ENCODE peak calls at places on chromosomes 6 and 20, in seven cellular contexts. L is midbrain, V is chondrocyte, Y is left ventricle myocardium superior, K is heart right ventricle, G is ACHN, S is nucleus accumbens. F is an unnamed sample.
A peak's percentile ranks its signal among the peaks of the same experiment; 100 is the strongest.

GRCh38 chr20:59006864-59007757 is at the start of gene CTSZ:
- DNase-seq in K (peak; percentile 51), G (peak; percentile 51), L (no peak), S (no peak), Y (peak; percentile 86), V (no peak), F (peak; percentile 44)

GRCh38 chr20:4045741-4046140 is 30.4 kb upstream of the RNF24 start:
- DNase-seq in G (peak; percentile 34), K (no peak), L (no peak), S (no peak), V (no peak), Y (no peak), F (no peak)

GRCh38 chr20:7893019-7893730 is 47.1 kb downstream of the HAO1 start:
- DNase-seq in G (no peak), L (no peak), K (no peak), Y (no peak), V (no peak), S (no peak), F (no peak)

GRCh38 chr6:16909599-16910360 is 148.5 kb upstream of the ATXN1 start:
- DNase-seq in Y (no peak), K (no peak), V (no peak), G (no peak), S (no peak), L (no peak), F (no peak)

GRCh38 chr6:97396880-97397279 is 113.9 kb upstream of the MMS22L start:
- DNase-seq in V (no peak), G (no peak), Y (no peak), K (no peak), S (no peak), L (no peak), F (no peak)

GRCh38 chr20:24117386-24117785 is 128.8 kb upstream of the GGTLC1 start:
- DNase-seq in L (no peak), S (no peak), V (no peak), K (no peak), G (no peak), Y (no peak), F (no peak)

GRCh38 chr6:143555071-143555492 is 43.6 kb upstream of the FUCA2 start:
- DNase-seq in S (no peak), L (no peak), V (no peak), G (no peak), K (no peak), Y (no peak), F (no peak)

GRCh38 chr6:146546440-146546839 is 2.8 kb downstream of the RAB32 start:
- DNase-seq in Y (no peak), S (no peak), G (peak; percentile 63), K (no peak), V (no peak), L (no peak), F (no peak)

GRCh38 chr6:166361080-166361429 is 18.7 kb upstream of the SFT2D1 start:
- DNase-seq in Y (peak; percentile 62), S (no peak), K (peak; percentile 66), L (no peak), G (no peak), V (no peak), F (no peak)

GRCh38 chr20:39660251-39660650 is 698.1 kb downstream of the DHX35 start:
- DNase-seq in V (no peak), K (no peak), Y (no peak), L (no peak), S (no peak), G (no peak), F (no peak)

GRCh38 chr6:164085086-164085485 is 670.6 kb downstream of the QKI start:
- DNase-seq in G (no peak), Y (peak; percentile 62), L (peak; percentile 90), V (no peak), S (no peak), K (no peak), F (no peak)

GRCh38 chr6:13709698-13710551 is 1.7 kb downstream of the RANBP9 start:
- DNase-seq in K (no peak), Y (no peak), L (peak; percentile 39), V (no peak), G (peak; percentile 18), S (no peak), F (no peak)

GRCh38 chr6:141110486-141110885 is 1022.2 kb upstream of the GJE1 start:
- DNase-seq in Y (no peak), S (no peak), V (no peak), K (no peak), G (no peak), L (no peak), F (no peak)